ENCODE peak calls at places on chromosomes 6 and 20, in seven cellular contexts. M, R, G, O, Z, X and C are unnamed samples.

GRCh38 chr6:93447874-93448273 is 28.5 kb upstream of the EPHA7 start:
- DNase-seq in G (no peak), R (no peak), X (no peak), O (no peak), Z (no peak), M (no peak), C (no peak)

GRCh38 chr6:11727995-11728961 is 50.3 kb downstream of the ADTRP start:
- DNase-seq in G (no peak), O (no peak), X (no peak), M (no peak), R (no peak), Z (no peak), C (no peak)

GRCh38 chr6:151765444-151765886 is 42.0 kb upstream of the ESR1 start:
- DNase-seq in R (no peak), Z (peak; percentile 53), M (no peak), G (no peak), X (peak; percentile 29), O (peak; percentile 40), C (no peak)

GRCh38 chr20:50720582-50720981 is 10.8 kb upstream of the PARD6B start:
- DNase-seq in X (no peak), M (no peak), Z (no peak), O (no peak), G (no peak), R (no peak), C (no peak)

GRCh38 chr6:16973071-16973470 is 128.8 kb upstream of the STMND1 start:
- DNase-seq in G (no peak), R (no peak), Z (no peak), X (no peak), M (no peak), O (no peak), C (no peak)

GRCh38 chr6:43263314-43264178 is 20.3 kb downstream of the TTBK1 start:
- DNase-seq in G (no peak), M (peak; percentile 81), R (peak; percentile 52), Z (no peak), X (no peak), O (peak; percentile 67), C (peak; percentile 79)

GRCh38 chr20:45383131-45383530 is 5.0 kb upstream of the TP53TG5 start:
- DNase-seq in X (no peak), O (no peak), Z (no peak), M (no peak), R (no peak), G (no peak), C (no peak)

GRCh38 chr20:58818585-58819285 is 32.0 kb downstream of the GNAS-AS1 start:
- DNase-seq in Z (no peak), G (no peak), M (no peak), X (peak; percentile 75), O (peak; percentile 55), R (peak; percentile 16), C (no peak)

GRCh38 chr20:13784271-13784892 is 337 bp downstream of the ESF1 start:
- DNase-seq in M (no peak), G (no peak), Z (no peak), R (no peak), O (no peak), X (no peak), C (no peak)

GRCh38 chr6:42952389-42952788 is 8.2 kb upstream of the GNMT start:
- DNase-seq in G (no peak), X (no peak), O (no peak), Z (no peak), M (no peak), R (no peak), C (no peak)

GRCh38 chr20:4920131-4920530 is 81.2 kb downstream of the SLC23A2 start:
- DNase-seq in M (no peak), O (no peak), Z (no peak), R (no peak), X (no peak), G (no peak), C (no peak)

GRCh38 chr6:45504947-45505346 is 127.2 kb upstream of the SUPT3H start:
- DNase-seq in G (no peak), O (no peak), R (no peak), X (peak; percentile 51), Z (no peak), M (no peak), C (no peak)

GRCh38 chr6:166604328-166604727 is 17.9 kb upstream of the RAMACL start:
- DNase-seq in M (no peak), X (no peak), Z (no peak), O (no peak), G (no peak), R (no peak), C (no peak)

GRCh38 chr6:139981810-139982550 is 607.5 kb upstream of the CITED2 start:
- DNase-seq in M (no peak), O (no peak), R (no peak), G (no peak), X (no peak), Z (no peak), C (no peak)

GRCh38 chr6:170444811-170445211 is 108.3 kb downstream of the PSMB1 start:
- DNase-seq in Z (no peak), X (no peak), R (no peak), G (peak; percentile 42), O (no peak), M (no peak), C (peak; percentile 37)

GRCh38 chr6:39298061-39298460 is 16.2 kb downstream of the KCNK17 start:
- DNase-seq in G (no peak), O (no peak), M (no peak), R (no peak), X (no peak), Z (no peak), C (no peak)

GRCh38 chr6:121055572-121056163 is 278.6 kb downstream of the TBC1D32 start:
- DNase-seq in O (no peak), Z (peak; percentile 2), G (no peak), X (no peak), M (no peak), R (no peak), C (no peak)

GRCh38 chr6:39100358-39100757 is 14.6 kb downstream of the SAYSD1 start:
- DNase-seq in O (no peak), G (no peak), Z (no peak), M (no peak), X (no peak), R (no peak), C (no peak)

GRCh38 chr6:30127238-30128093 is 8.5 kb upstream of the TRIM40 start:
- DNase-seq in M (no peak), X (no peak), R (no peak), Z (peak; percentile 11), O (no peak), G (no peak), C (no peak)

GRCh38 chr6:125751334-125751916 is 2.0 kb downstream of the HEY2 start:
- DNase-seq in X (no peak), R (no peak), G (no peak), Z (no peak), O (no peak), M (no peak), C (no peak)

GRCh38 chr6:122673345-122673961 is 63.2 kb downstream of the PKIB start:
- DNase-seq in M (no peak), O (no peak), R (no peak), G (no peak), X (no peak), Z (no peak), C (no peak)

GRCh38 chr6:125732398-125732797 is 17.0 kb upstream of the HEY2 start:
- DNase-seq in G (no peak), O (no peak), X (no peak), M (no peak), Z (no peak), R (no peak), C (no peak)

GRCh38 chr6:37435816-37436215 is 2.8 kb downstream of the CMTR1 start:
- DNase-seq in R (no peak), G (no peak), M (no peak), X (no peak), Z (no peak), O (no peak), C (no peak)